ENCODE peak calls at places on chromosome 21, in four cellular contexts. One of them, this sample, is unnamed.

GRCh38 chr21:15682977-15683376 is 46.8 kb upstream of the USP25 start:
- DNase-seq in lower lobe of right lung: no peak
- DNase-seq in renal cortical epithelial cell: peak; percentile 85
- DNase-seq in effector memory CD4-positive, alpha-beta T cell: no peak
- DNase-seq in this sample: no peak

GRCh38 chr21:31117046-31117916 is 79.0 kb upstream of the KRTAP19-8 start:
- DNase-seq in lower lobe of right lung: no peak
- DNase-seq in renal cortical epithelial cell: peak; percentile 86
- DNase-seq in effector memory CD4-positive, alpha-beta T cell: no peak
- DNase-seq in this sample: no peak

GRCh38 chr21:42850866-42851391 is 28.4 kb downstream of the WDR4 start:
- DNase-seq in lower lobe of right lung: no peak
- DNase-seq in renal cortical epithelial cell: no peak
- DNase-seq in effector memory CD4-positive, alpha-beta T cell: no peak
- DNase-seq in this sample: no peak

GRCh38 chr21:38413958-38414506 is 84.2 kb downstream of the ERG start:
- DNase-seq in lower lobe of right lung: no peak
- DNase-seq in renal cortical epithelial cell: no peak
- DNase-seq in effector memory CD4-positive, alpha-beta T cell: no peak
- DNase-seq in this sample: no peak

GRCh38 chr21:25062061-25062460 is 545.2 kb downstream of the MRPL39 start:
- DNase-seq in lower lobe of right lung: no peak
- DNase-seq in renal cortical epithelial cell: peak; percentile 4
- DNase-seq in effector memory CD4-positive, alpha-beta T cell: no peak
- DNase-seq in this sample: no peak

GRCh38 chr21:38326899-38327298 is 70.1 kb downstream of the KCNJ15 start:
- DNase-seq in lower lobe of right lung: no peak
- DNase-seq in renal cortical epithelial cell: peak; percentile 87
- DNase-seq in effector memory CD4-positive, alpha-beta T cell: no peak
- DNase-seq in this sample: no peak

GRCh38 chr21:14545906-14546480 is at the start of gene SAMSN1:
- DNase-seq in lower lobe of right lung: peak; percentile 64
- DNase-seq in renal cortical epithelial cell: no peak
- DNase-seq in effector memory CD4-positive, alpha-beta T cell: peak; percentile 70
- DNase-seq in this sample: peak; percentile 63

GRCh38 chr21:26982767-26983166 is 15.9 kb upstream of the ADAMTS5 start:
- DNase-seq in lower lobe of right lung: no peak
- DNase-seq in renal cortical epithelial cell: peak; percentile 96
- DNase-seq in effector memory CD4-positive, alpha-beta T cell: no peak
- DNase-seq in this sample: no peak

GRCh38 chr21:28738882-28739281 is 253.8 kb downstream of the LTN1 start:
- DNase-seq in lower lobe of right lung: no peak
- DNase-seq in renal cortical epithelial cell: no peak
- DNase-seq in effector memory CD4-positive, alpha-beta T cell: no peak
- DNase-seq in this sample: no peak

GRCh38 chr21:40186036-40186435 is 318.8 kb downstream of the PCP4 start:
- DNase-seq in lower lobe of right lung: no peak
- DNase-seq in renal cortical epithelial cell: no peak
- DNase-seq in effector memory CD4-positive, alpha-beta T cell: no peak
- DNase-seq in this sample: no peak

GRCh38 chr21:35436899-35437298 is 387.8 kb upstream of the RUNX1 start:
- DNase-seq in lower lobe of right lung: no peak
- DNase-seq in renal cortical epithelial cell: peak; percentile 2
- DNase-seq in effector memory CD4-positive, alpha-beta T cell: no peak
- DNase-seq in this sample: no peak

GRCh38 chr21:37909936-37910335 is 6.3 kb downstream of the KCNJ6 start:
- DNase-seq in lower lobe of right lung: no peak
- DNase-seq in renal cortical epithelial cell: no peak
- DNase-seq in effector memory CD4-positive, alpha-beta T cell: no peak
- DNase-seq in this sample: no peak

GRCh38 chr21:25461730-25462129 is 145.6 kb downstream of the MRPL39 start:
- DNase-seq in lower lobe of right lung: no peak
- DNase-seq in renal cortical epithelial cell: no peak
- DNase-seq in effector memory CD4-positive, alpha-beta T cell: no peak
- DNase-seq in this sample: no peak

GRCh38 chr21:14259669-14260458 is 43.9 kb downstream of the RBM11 start:
- DNase-seq in lower lobe of right lung: no peak
- DNase-seq in renal cortical epithelial cell: peak; percentile 59
- DNase-seq in effector memory CD4-positive, alpha-beta T cell: no peak
- DNase-seq in this sample: no peak

GRCh38 chr21:16213518-16213917 is 483.7 kb downstream of the USP25 start:
- DNase-seq in lower lobe of right lung: no peak
- DNase-seq in renal cortical epithelial cell: no peak
- DNase-seq in effector memory CD4-positive, alpha-beta T cell: no peak
- DNase-seq in this sample: no peak

GRCh38 chr21:41507521-41508414 is at the start of gene TMPRSS2:
- DNase-seq in lower lobe of right lung: peak; percentile 88
- DNase-seq in renal cortical epithelial cell: no peak
- DNase-seq in effector memory CD4-positive, alpha-beta T cell: no peak
- DNase-seq in this sample: no peak

GRCh38 chr21:26715878-26716506 is 129.2 kb downstream of the ADAMTS1 start:
- DNase-seq in lower lobe of right lung: peak; percentile 44
- DNase-seq in renal cortical epithelial cell: peak; percentile 44
- DNase-seq in effector memory CD4-positive, alpha-beta T cell: no peak
- DNase-seq in this sample: no peak

GRCh38 chr21:35220301-35220700 is 171.2 kb upstream of the RUNX1 start:
- DNase-seq in lower lobe of right lung: no peak
- DNase-seq in renal cortical epithelial cell: no peak
- DNase-seq in effector memory CD4-positive, alpha-beta T cell: no peak
- DNase-seq in this sample: no peak

GRCh38 chr21:34846214-34846575 is 177.4 kb downstream of the CLIC6 start:
- DNase-seq in lower lobe of right lung: no peak
- DNase-seq in renal cortical epithelial cell: no peak
- DNase-seq in effector memory CD4-positive, alpha-beta T cell: no peak
- DNase-seq in this sample: no peak

GRCh38 chr21:9839011-9839661 is 682.2 kb upstream of the TPTE start:
- DNase-seq in lower lobe of right lung: peak; percentile 53
- DNase-seq in renal cortical epithelial cell: no peak
- DNase-seq in effector memory CD4-positive, alpha-beta T cell: no peak
- DNase-seq in this sample: no peak

GRCh38 chr21:31397939-31398338 is 53.9 kb upstream of the TIAM1 start:
- DNase-seq in lower lobe of right lung: no peak
- DNase-seq in renal cortical epithelial cell: no peak
- DNase-seq in effector memory CD4-positive, alpha-beta T cell: peak; percentile 9
- DNase-seq in this sample: no peak

GRCh38 chr21:46620846-46621245 is 14.6 kb upstream of the PRMT2 start:
- DNase-seq in lower lobe of right lung: no peak
- DNase-seq in renal cortical epithelial cell: no peak
- DNase-seq in effector memory CD4-positive, alpha-beta T cell: no peak
- DNase-seq in this sample: no peak

GRCh38 chr21:16418663-16419062 is 688.9 kb downstream of the USP25 start:
- DNase-seq in lower lobe of right lung: no peak
- DNase-seq in renal cortical epithelial cell: no peak
- DNase-seq in effector memory CD4-positive, alpha-beta T cell: no peak
- DNase-seq in this sample: no peak

GRCh38 chr21:25845729-25846256 is 111.0 kb downstream of the GABPA start:
- DNase-seq in lower lobe of right lung: no peak
- DNase-seq in renal cortical epithelial cell: peak; percentile 12
- DNase-seq in effector memory CD4-positive, alpha-beta T cell: no peak
- DNase-seq in this sample: no peak

GRCh38 chr21:26115346-26115745 is 55.2 kb downstream of the APP start:
- DNase-seq in lower lobe of right lung: no peak
- DNase-seq in renal cortical epithelial cell: peak; percentile 20
- DNase-seq in effector memory CD4-positive, alpha-beta T cell: no peak
- DNase-seq in this sample: no peak

GRCh38 chr21:20661221-20661620 is 337.0 kb upstream of the NCAM2 start:
- DNase-seq in lower lobe of right lung: no peak
- DNase-seq in renal cortical epithelial cell: no peak
- DNase-seq in effector memory CD4-positive, alpha-beta T cell: no peak
- DNase-seq in this sample: no peak

GRCh38 chr21:45277101-45278045 is 10.3 kb downstream of the POFUT2 start:
- DNase-seq in lower lobe of right lung: peak; percentile 41
- DNase-seq in renal cortical epithelial cell: no peak
- DNase-seq in effector memory CD4-positive, alpha-beta T cell: no peak
- DNase-seq in this sample: no peak

GRCh38 chr21:45129231-45129923 is 55.0 kb downstream of the ADARB1 start:
- DNase-seq in lower lobe of right lung: no peak
- DNase-seq in renal cortical epithelial cell: no peak
- DNase-seq in effector memory CD4-positive, alpha-beta T cell: no peak
- DNase-seq in this sample: no peak

GRCh38 chr21:45306832-45307571 is 19.3 kb upstream of the POFUT2 start:
- DNase-seq in lower lobe of right lung: peak; percentile 72
- DNase-seq in renal cortical epithelial cell: peak; percentile 58
- DNase-seq in effector memory CD4-positive, alpha-beta T cell: no peak
- DNase-seq in this sample: no peak

GRCh38 chr21:31132574-31133242 is 94.4 kb upstream of the KRTAP19-8 start:
- DNase-seq in lower lobe of right lung: no peak
- DNase-seq in renal cortical epithelial cell: no peak
- DNase-seq in effector memory CD4-positive, alpha-beta T cell: peak; percentile 47
- DNase-seq in this sample: peak; percentile 66

GRCh38 chr21:44919913-44920693 is 596 bp downstream of the ITGB2 start:
- DNase-seq in lower lobe of right lung: peak; percentile 42
- DNase-seq in renal cortical epithelial cell: no peak
- DNase-seq in effector memory CD4-positive, alpha-beta T cell: no peak
- DNase-seq in this sample: no peak

GRCh38 chr21:22791986-22792560 is 1793.9 kb downstream of the NCAM2 start:
- DNase-seq in lower lobe of right lung: no peak
- DNase-seq in renal cortical epithelial cell: peak; percentile 6
- DNase-seq in effector memory CD4-positive, alpha-beta T cell: no peak
- DNase-seq in this sample: no peak

GRCh38 chr21:15935530-15935929 is 205.7 kb downstream of the USP25 start:
- DNase-seq in lower lobe of right lung: no peak
- DNase-seq in renal cortical epithelial cell: peak; percentile 80
- DNase-seq in effector memory CD4-positive, alpha-beta T cell: no peak
- DNase-seq in this sample: no peak

This sample was measured in T follicular helper cell.